ENCODE peak calls at places on chromosomes 12 and 14, in five cellular contexts. G, S, E, C and Q are unnamed samples.

GRCh38 chr12:119870462-119870861 is 6.7 kb downstream of the CIT start:
- DNase-seq in G (no peak), S (no peak), E (peak; percentile 73), C (no peak), Q (no peak)

GRCh38 chr12:108911915-108912314 is 32.0 kb downstream of the DAO start:
- DNase-seq in G (no peak), S (no peak), E (no peak), C (no peak), Q (no peak)

GRCh38 chr12:95220190-95220589 is 2.6 kb downstream of the VEZT start:
- DNase-seq in G (no peak), S (no peak), E (no peak), C (no peak), Q (no peak)

GRCh38 chr12:70444903-70445302 is 78.8 kb downstream of the KCNMB4 start:
- DNase-seq in G (no peak), S (no peak), E (no peak), C (no peak), Q (no peak)

GRCh38 chr12:94309348-94309747 is 150.3 kb downstream of the CEP83 start:
- DNase-seq in G (no peak), S (no peak), E (no peak), C (no peak), Q (no peak)

GRCh38 chr12:4858385-4858784 is 51.3 kb upstream of the KCNA1 start:
- DNase-seq in G (peak; percentile 22), S (peak; percentile 32), E (no peak), C (no peak), Q (no peak)

GRCh38 chr12:49198431-49199155 is 9.7 kb upstream of the TUBA1A start:
- DNase-seq in G (peak; percentile 45), S (no peak), E (peak; percentile 94), C (no peak), Q (no peak)

GRCh38 chr12:33061844-33062243 is 165.3 kb upstream of the PKP2 start:
- DNase-seq in G (no peak), S (no peak), E (no peak), C (no peak), Q (no peak)

GRCh38 chr14:102499401-102500189 is 10.0 kb downstream of the ANKRD9 start:
- DNase-seq in G (no peak), S (no peak), E (no peak), C (no peak), Q (no peak)

GRCh38 chr14:80403036-80403435 is 191.7 kb upstream of the DIO2 start:
- DNase-seq in G (no peak), S (no peak), E (no peak), C (no peak), Q (no peak)

GRCh38 chr12:47742253-47742825 is 16.3 kb downstream of the RAPGEF3 start:
- DNase-seq in G (no peak), S (peak; percentile 19), E (no peak), C (peak; percentile 82), Q (peak; percentile 54)

GRCh38 chr12:77382096-77382742 is 316.9 kb upstream of the E2F7 start:
- DNase-seq in G (no peak), S (no peak), E (no peak), C (no peak), Q (no peak)

GRCh38 chr14:76138758-76139723 is 12.7 kb upstream of the GPATCH2L start:
- DNase-seq in G (no peak), S (no peak), E (no peak), C (no peak), Q (no peak)

GRCh38 chr12:56115329-56115728 is 1.1 kb upstream of the RPL41 start:
- DNase-seq in G (no peak), S (no peak), E (no peak), C (no peak), Q (no peak)

GRCh38 chr12:40864891-40865290 is 172.7 kb downstream of the CNTN1 start:
- DNase-seq in G (no peak), S (no peak), E (no peak), C (no peak), Q (no peak)

GRCh38 chr14:30751646-30752416 is 122.5 kb upstream of the COCH start:
- DNase-seq in G (no peak), S (no peak), E (no peak), C (no peak), Q (no peak)

GRCh38 chr12:91633206-91633605 is 450.6 kb upstream of the DCN start:
- DNase-seq in G (no peak), S (no peak), E (no peak), C (no peak), Q (no peak)

GRCh38 chr12:131445184-131445974 is 265.5 kb upstream of the SFSWAP start:
- DNase-seq in G (no peak), S (no peak), E (no peak), C (no peak), Q (no peak)

GRCh38 chr14:64639340-64639821 is 64.8 kb upstream of the PLEKHG3 start:
- DNase-seq in G (no peak), S (no peak), E (no peak), C (no peak), Q (no peak)

GRCh38 chr12:121751716-121752351 is 39.3 kb downstream of the TMEM120B start:
- DNase-seq in G (no peak), S (no peak), E (no peak), C (no peak), Q (no peak)

GRCh38 chr14:77212933-77213656 is 31.5 kb downstream of the TMEM63C start:
- DNase-seq in G (peak; percentile 77), S (peak; percentile 13), E (no peak), C (peak; percentile 56), Q (no peak)

GRCh38 chr12:51021694-51022093 is 4.5 kb downstream of the SLC11A2 start:
- DNase-seq in G (no peak), S (no peak), E (no peak), C (no peak), Q (no peak)

GRCh38 chr14:87063181-87063580 is 929.8 kb downstream of the GALC start:
- DNase-seq in G (no peak), S (no peak), E (no peak), C (no peak), Q (no peak)

GRCh38 chr14:91963465-91963864 is 16.0 kb upstream of the FBLN5 start:
- DNase-seq in G (no peak), S (no peak), E (no peak), C (no peak), Q (no peak)

GRCh38 chr14:104393898-104394605 is 185.5 kb upstream of the C14orf180 start:
- DNase-seq in G (no peak), S (no peak), E (no peak), C (peak; percentile 83), Q (peak; percentile 52)